ENCODE peak calls at places on chromosomes 2 and 18, in five cellular contexts. One of them, this sample, is unnamed. For H3K36me3 and H3K4me1, the result is how much of the 10 kb centered on the place peaks cover.

GRCh38 chr18:70292628-70293027 is 3.8 kb downstream of the SOCS6 start:
- DNase-seq in cardiac muscle cell: no peak
- DNase-seq in tibial nerve: no peak
- DNase-seq in IMR-90: no peak
- DNase-seq in tibial artery: no peak
- DNase-seq in this sample: no peak

GRCh38 chr2:152222975-152223638 is 47.5 kb upstream of the STAM2 start:
- DNase-seq in cardiac muscle cell: peak
- DNase-seq in tibial nerve: peak
- DNase-seq in tibial artery: peak
- DNase-seq in IMR-90: peak
- DNase-seq in this sample: no peak

GRCh38 chr2:32626591-32627221 is 1.1 kb upstream of the TTC27 start:
- DNase-seq in cardiac muscle cell: no peak
- DNase-seq in tibial nerve: no peak
- DNase-seq in IMR-90: no peak
- DNase-seq in tibial artery: no peak
- DNase-seq in this sample: no peak

GRCh38 chr2:237752761-237753165 is 45.8 kb upstream of the RBM44 start:
- DNase-seq in tibial nerve: no peak
- DNase-seq in IMR-90: no peak
- DNase-seq in tibial artery: no peak
- DNase-seq in cardiac muscle cell: no peak
- DNase-seq in this sample: no peak

GRCh38 chr2:9578475-9579235 is 23.0 kb upstream of the ADAM17 start:
- DNase-seq in cardiac muscle cell: no peak
- DNase-seq in tibial artery: no peak
- DNase-seq in tibial nerve: peak
- DNase-seq in IMR-90: no peak
- DNase-seq in this sample: no peak

GRCh38 chr2:18787726-18788125 is 198.4 kb upstream of the NT5C1B start:
- DNase-seq in IMR-90: no peak
- DNase-seq in tibial artery: no peak
- DNase-seq in cardiac muscle cell: no peak
- DNase-seq in tibial nerve: no peak
- DNase-seq in this sample: no peak

GRCh38 chr2:118003396-118003824 is 10.5 kb downstream of the CCDC93 start:
- DNase-seq in tibial artery: no peak
- DNase-seq in cardiac muscle cell: peak
- DNase-seq in tibial nerve: peak
- DNase-seq in IMR-90: peak
- DNase-seq in this sample: no peak

GRCh38 chr2:45879936-45880335 is 228.5 kb downstream of the PRKCE start:
- DNase-seq in tibial artery: no peak
- DNase-seq in tibial nerve: no peak
- DNase-seq in IMR-90: no peak
- DNase-seq in cardiac muscle cell: no peak
- DNase-seq in this sample: no peak

GRCh38 chr2:101150306-101151140 is 659 bp downstream of the TBC1D8 start:
- DNase-seq in tibial artery: peak
- DNase-seq in tibial nerve: no peak
- DNase-seq in IMR-90: no peak
- DNase-seq in cardiac muscle cell: peak
- DNase-seq in this sample: no peak

GRCh38 chr2:28341208-28341891 is 51.3 kb upstream of the FOSL2 start:
- DNase-seq in tibial nerve: no peak
- DNase-seq in tibial artery: peak
- DNase-seq in cardiac muscle cell: no peak
- DNase-seq in IMR-90: no peak
- DNase-seq in this sample: no peak

GRCh38 chr2:7430869-7431641 is 513.8 kb downstream of the RNF144A start:
- DNase-seq in IMR-90: no peak
- DNase-seq in tibial artery: peak
- DNase-seq in cardiac muscle cell: peak
- DNase-seq in tibial nerve: peak
- DNase-seq in this sample: no peak

GRCh38 chr2:23622466-23622865 is 237.5 kb downstream of the KLHL29 start:
- DNase-seq in tibial nerve: no peak
- DNase-seq in tibial artery: peak
- DNase-seq in cardiac muscle cell: no peak
- DNase-seq in IMR-90: no peak
- DNase-seq in this sample: no peak

GRCh38 chr2:196341318-196341841 is 170.0 kb upstream of the STK17B start:
- DNase-seq in tibial artery: no peak
- DNase-seq in tibial nerve: no peak
- DNase-seq in IMR-90: no peak
- DNase-seq in cardiac muscle cell: no peak
- DNase-seq in this sample: no peak

GRCh38 chr18:40841473-40841872 is 1113.6 kb upstream of the PIK3C3 start:
- DNase-seq in tibial artery: no peak
- DNase-seq in IMR-90: peak
- DNase-seq in cardiac muscle cell: no peak
- DNase-seq in tibial nerve: no peak
- DNase-seq in this sample: no peak

GRCh38 chr2:27730980-27731691 is 40.4 kb upstream of the MRPL33 start:
- DNase-seq in tibial artery: no peak
- DNase-seq in cardiac muscle cell: no peak
- DNase-seq in IMR-90: no peak
- DNase-seq in tibial nerve: no peak
- DNase-seq in this sample: no peak

GRCh38 chr2:20589975-20590703 is 60.8 kb downstream of the HS1BP3 start:
- DNase-seq in tibial nerve: no peak
- DNase-seq in cardiac muscle cell: no peak
- DNase-seq in IMR-90: peak
- DNase-seq in tibial artery: peak
- DNase-seq in this sample: peak

DNA sequence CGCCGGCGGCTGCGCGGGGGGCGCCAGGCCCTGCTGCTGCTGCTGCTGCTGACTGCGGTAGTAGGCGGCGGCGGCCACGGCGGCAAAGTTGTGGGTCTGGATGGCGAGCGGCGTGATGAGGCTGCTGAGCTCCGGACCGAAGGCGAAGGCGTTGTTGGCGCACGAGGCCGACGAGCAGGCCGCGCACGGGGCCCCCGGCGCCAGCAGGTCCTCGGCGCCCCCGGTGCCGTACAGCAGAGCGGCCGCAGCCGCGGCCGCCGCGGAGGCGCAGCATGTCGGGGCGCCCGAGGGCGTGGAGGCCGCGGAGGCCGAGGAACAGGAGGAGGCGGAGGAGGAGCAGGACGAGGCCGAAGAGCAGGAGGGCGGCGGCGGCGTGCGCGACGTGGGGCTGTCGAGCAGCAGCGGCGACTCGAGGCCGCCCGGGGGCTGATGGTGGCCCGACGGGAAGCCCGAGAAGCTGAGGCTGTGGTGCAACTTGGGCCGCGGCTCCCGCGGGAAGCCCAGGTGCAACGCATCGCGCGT is 1.8 kb downstream of the ZFP36L2 start:
- DNase-seq in cardiac muscle cell: peak
- DNase-seq in IMR-90: peak
- DNase-seq in tibial nerve: no peak
- DNase-seq in tibial artery: no peak
- DNase-seq in this sample: no peak
- H3K36me3 ChIP-seq in cardiac muscle cell: under half
- H3K36me3 ChIP-seq in IMR-90: under half
- H3K36me3 ChIP-seq in tibial nerve: under half
- H3K36me3 ChIP-seq in tibial artery: under half
- H3K36me3 ChIP-seq in this sample: under half

GRCh38 chr2:233766416-233766815 is 6.3 kb downstream of the UGT1A1 start:
- DNase-seq in IMR-90: no peak
- DNase-seq in tibial artery: no peak
- DNase-seq in tibial nerve: no peak
- DNase-seq in cardiac muscle cell: no peak
- DNase-seq in this sample: no peak
- H3K4me1 ChIP-seq in IMR-90: under half
- H3K4me1 ChIP-seq in tibial artery: under half
- H3K4me1 ChIP-seq in tibial nerve: under half
- H3K4me1 ChIP-seq in cardiac muscle cell: under half
- H3K4me1 ChIP-seq in this sample: under half

GRCh38 chr2:134351899-134352298 is 98.0 kb downstream of the MGAT5 start:
- DNase-seq in tibial nerve: no peak
- DNase-seq in tibial artery: no peak
- DNase-seq in cardiac muscle cell: no peak
- DNase-seq in IMR-90: no peak
- DNase-seq in this sample: no peak
- TF ChIP-seq CTCF in tibial nerve: no peak
- TF ChIP-seq CTCF in tibial artery: no peak
- TF ChIP-seq CTCF in cardiac muscle cell: no peak
- TF ChIP-seq CTCF in IMR-90: no peak
- TF ChIP-seq CTCF in this sample: no peak

GRCh38 chr2:96247009-96247408 is 18.8 kb downstream of the TMEM127 start:
- DNase-seq in cardiac muscle cell: no peak
- DNase-seq in tibial artery: no peak
- DNase-seq in tibial nerve: no peak
- DNase-seq in IMR-90: no peak
- DNase-seq in this sample: no peak

GRCh38 chr2:96248624-96249023 is 17.2 kb downstream of the TMEM127 start:
- DNase-seq in tibial nerve: no peak
- DNase-seq in tibial artery: no peak
- DNase-seq in cardiac muscle cell: no peak
- DNase-seq in IMR-90: no peak
- DNase-seq in this sample: no peak

GRCh38 chr2:96245609-96246390 is 20.0 kb downstream of the TMEM127 start:
- DNase-seq in cardiac muscle cell: no peak
- DNase-seq in IMR-90: peak
- DNase-seq in tibial artery: no peak
- DNase-seq in tibial nerve: no peak
- DNase-seq in this sample: no peak

GRCh38 chr2:96249654-96250053 is 16.1 kb downstream of the TMEM127 start:
- DNase-seq in tibial artery: no peak
- DNase-seq in IMR-90: peak
- DNase-seq in cardiac muscle cell: no peak
- DNase-seq in tibial nerve: peak
- DNase-seq in this sample: no peak

DNA sequence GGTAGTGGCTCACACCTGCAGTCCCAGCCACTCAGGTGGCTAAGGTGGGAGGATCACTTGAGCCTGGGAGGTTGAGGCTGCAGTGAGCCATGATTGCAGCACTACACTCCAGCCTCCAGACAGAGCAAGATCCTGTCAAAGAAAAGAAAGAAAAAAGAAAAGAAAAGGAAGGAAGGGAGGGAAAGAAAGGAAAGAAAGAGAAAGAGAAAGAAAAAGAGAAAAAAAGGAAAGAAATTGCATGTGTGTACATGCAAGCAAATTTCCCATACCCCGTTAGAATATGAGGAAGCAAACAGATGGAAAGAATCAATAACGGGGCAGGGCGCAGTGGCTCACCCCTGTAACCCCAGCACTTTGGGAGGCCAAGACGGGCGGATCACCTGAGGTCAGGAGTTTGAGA is 17.9 kb downstream of the TMEM127 start:
- DNase-seq in tibial nerve: no peak
- DNase-seq in IMR-90: no peak
- DNase-seq in tibial artery: no peak
- DNase-seq in cardiac muscle cell: no peak
- DNase-seq in this sample: no peak
- H3K36me3 ChIP-seq in tibial nerve: under half
- H3K36me3 ChIP-seq in IMR-90: under half
- H3K36me3 ChIP-seq in tibial artery: under half
- H3K36me3 ChIP-seq in cardiac muscle cell: under half
- H3K36me3 ChIP-seq in this sample: under half

GRCh38 chr2:172227719-172228118 is 125.0 kb upstream of the DLX2 start:
- DNase-seq in tibial nerve: no peak
- DNase-seq in tibial artery: no peak
- DNase-seq in IMR-90: no peak
- DNase-seq in cardiac muscle cell: no peak
- DNase-seq in this sample: no peak
- H3K4me1 ChIP-seq in tibial nerve: under half
- H3K4me1 ChIP-seq in tibial artery: under half
- H3K4me1 ChIP-seq in IMR-90: under half
- H3K4me1 ChIP-seq in cardiac muscle cell: under half
- H3K4me1 ChIP-seq in this sample: half or more

GRCh38 chr2:170772295-170772694 is 2.1 kb downstream of the ERICH2 start:
- DNase-seq in tibial artery: no peak
- DNase-seq in tibial nerve: no peak
- DNase-seq in IMR-90: no peak
- DNase-seq in cardiac muscle cell: no peak
- DNase-seq in this sample: no peak

GRCh38 chr2:170771049-170771937 is 1.1 kb downstream of the ERICH2 start:
- DNase-seq in tibial nerve: peak
- DNase-seq in cardiac muscle cell: no peak
- DNase-seq in IMR-90: peak
- DNase-seq in tibial artery: peak
- DNase-seq in this sample: peak

GRCh38 chr2:170774074-170774473 is 3.9 kb downstream of the ERICH2 start:
- DNase-seq in cardiac muscle cell: no peak
- DNase-seq in tibial nerve: no peak
- DNase-seq in tibial artery: no peak
- DNase-seq in IMR-90: no peak
- DNase-seq in this sample: no peak

GRCh38 chr2:170770008-170770303 is 222 bp upstream of the ERICH2 start:
- DNase-seq in IMR-90: no peak
- DNase-seq in tibial artery: no peak
- DNase-seq in tibial nerve: no peak
- DNase-seq in cardiac muscle cell: no peak
- DNase-seq in this sample: no peak

GRCh38 chr2:170770304-170771048 is at the start of gene ERICH2:
- DNase-seq in tibial nerve: peak
- DNase-seq in cardiac muscle cell: peak
- DNase-seq in IMR-90: peak
- DNase-seq in tibial artery: peak
- DNase-seq in this sample: peak
- TF ChIP-seq CTCF in tibial nerve: no peak
- TF ChIP-seq CTCF in cardiac muscle cell: peak
- TF ChIP-seq CTCF in IMR-90: no peak
- TF ChIP-seq CTCF in tibial artery: peak
- TF ChIP-seq CTCF in this sample: no peak

GRCh38 chr2:127951031-127951430 is 65.3 kb upstream of the AMMECR1L start:
- DNase-seq in tibial nerve: no peak
- DNase-seq in IMR-90: peak
- DNase-seq in cardiac muscle cell: no peak
- DNase-seq in tibial artery: no peak
- DNase-seq in this sample: no peak
- H3K36me3 ChIP-seq in tibial nerve: under half
- H3K36me3 ChIP-seq in IMR-90: under half
- H3K36me3 ChIP-seq in cardiac muscle cell: half or more
- H3K36me3 ChIP-seq in tibial artery: half or more
- H3K36me3 ChIP-seq in this sample: under half

GRCh38 chr2:241445426-241445825 is 63.0 kb downstream of the STK25 start:
- DNase-seq in tibial artery: no peak
- DNase-seq in IMR-90: no peak
- DNase-seq in tibial nerve: no peak
- DNase-seq in cardiac muscle cell: no peak
- DNase-seq in this sample: peak
- H3K4me1 ChIP-seq in tibial artery: under half
- H3K4me1 ChIP-seq in IMR-90: under half
- H3K4me1 ChIP-seq in tibial nerve: under half
- H3K4me1 ChIP-seq in cardiac muscle cell: under half
- H3K4me1 ChIP-seq in this sample: under half